ENCODE peak calls at places on chromosomes 16 and 17, in five cellular contexts. One of them, this sample, is unnamed.

GRCh38 chr17:55384833-55385232 is 36.8 kb downstream of the MMD start:
- DNase-seq in mucosa of descending colon: no peak
- DNase-seq in mammary epithelial cell: no peak
- DNase-seq in adipocyte: no peak
- DNase-seq in fibroblast of lung: no peak
- DNase-seq in this sample: no peak

GRCh38 chr17:77487677-77488530 is 347.1 kb downstream of the SEC14L1 start:
- DNase-seq in mucosa of descending colon: peak; percentile 34
- DNase-seq in fibroblast of lung: no peak
- DNase-seq in mammary epithelial cell: no peak
- DNase-seq in adipocyte: no peak
- DNase-seq in this sample: no peak

GRCh38 chr16:24838554-24839266 is 7.1 kb upstream of the SLC5A11 start:
- DNase-seq in adipocyte: peak; percentile 65
- DNase-seq in mucosa of descending colon: no peak
- DNase-seq in fibroblast of lung: peak; percentile 63
- DNase-seq in mammary epithelial cell: peak; percentile 30
- DNase-seq in this sample: no peak

GRCh38 chr16:46658925-46659324 is 30.1 kb downstream of the VPS35 start:
- DNase-seq in adipocyte: no peak
- DNase-seq in mammary epithelial cell: no peak
- DNase-seq in mucosa of descending colon: no peak
- DNase-seq in fibroblast of lung: no peak
- DNase-seq in this sample: no peak

GRCh38 chr17:39763046-39763800 is 25.5 kb downstream of the GRB7 start:
- DNase-seq in mucosa of descending colon: no peak
- DNase-seq in fibroblast of lung: no peak
- DNase-seq in mammary epithelial cell: peak; percentile 24
- DNase-seq in adipocyte: no peak
- DNase-seq in this sample: no peak

GRCh38 chr17:82957469-82957795 is 117.6 kb upstream of the ZNF750 start:
- DNase-seq in fibroblast of lung: no peak
- DNase-seq in adipocyte: no peak
- DNase-seq in mucosa of descending colon: peak; percentile 33
- DNase-seq in mammary epithelial cell: no peak
- DNase-seq in this sample: no peak

GRCh38 chr17:82674656-82675475 is 23.6 kb downstream of the RAB40B start:
- DNase-seq in mammary epithelial cell: peak; percentile 8
- DNase-seq in mucosa of descending colon: peak; percentile 37
- DNase-seq in adipocyte: no peak
- DNase-seq in fibroblast of lung: no peak
- DNase-seq in this sample: no peak

GRCh38 chr17:31386542-31387075 is 4.9 kb upstream of the RAB11FIP4 start:
- DNase-seq in mammary epithelial cell: no peak
- DNase-seq in mucosa of descending colon: no peak
- DNase-seq in fibroblast of lung: no peak
- DNase-seq in adipocyte: no peak
- DNase-seq in this sample: no peak

GRCh38 chr16:68275611-68276191 is 11.4 kb downstream of the SLC7A6 start:
- DNase-seq in mammary epithelial cell: peak; percentile 87
- DNase-seq in mucosa of descending colon: no peak
- DNase-seq in fibroblast of lung: no peak
- DNase-seq in adipocyte: no peak
- DNase-seq in this sample: no peak

DNA sequence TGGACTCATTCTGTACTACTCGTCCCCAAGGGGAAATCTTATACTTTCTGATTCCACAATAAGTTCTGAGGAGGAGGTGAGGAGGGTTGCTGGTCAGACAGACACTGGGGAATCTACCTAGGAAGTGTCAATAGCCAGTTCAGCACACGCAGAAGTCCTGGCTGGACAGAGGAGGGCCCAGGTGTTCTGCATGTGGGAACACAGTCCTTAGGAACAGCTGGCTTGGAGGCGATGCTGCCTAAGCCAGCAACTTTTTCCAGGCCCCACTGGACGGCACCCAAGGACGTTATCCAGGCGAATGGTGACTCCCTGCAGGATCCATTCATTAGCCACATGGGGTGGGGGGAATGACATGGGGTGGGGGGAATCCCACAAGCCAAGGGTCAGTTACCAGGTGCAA is 29.9 kb upstream of the WFIKKN2 start:
- DNase-seq in fibroblast of lung: no peak
- DNase-seq in mucosa of descending colon: no peak
- DNase-seq in mammary epithelial cell: no peak
- DNase-seq in adipocyte: no peak
- DNase-seq in this sample: no peak
- H3K4me1 ChIP-seq in fibroblast of lung: no peaks in the 10 kb centered on the region
- H3K4me1 ChIP-seq in mucosa of descending colon: no peaks in the 10 kb centered on the region
- H3K4me1 ChIP-seq in mammary epithelial cell: peaks cover 4% of the 10 kb centered on the region
- H3K4me1 ChIP-seq in adipocyte: no peaks in the 10 kb centered on the region
- H3K4me1 ChIP-seq in this sample: no peaks in the 10 kb centered on the region

GRCh38 chr16:3816326-3816725 is 64.2 kb downstream of the CREBBP start:
- DNase-seq in fibroblast of lung: no peak
- DNase-seq in mucosa of descending colon: no peak
- DNase-seq in adipocyte: no peak
- DNase-seq in mammary epithelial cell: no peak
- DNase-seq in this sample: no peak

GRCh38 chr16:3822366-3823045 is 58.0 kb downstream of the CREBBP start:
- DNase-seq in fibroblast of lung: no peak
- DNase-seq in mammary epithelial cell: no peak
- DNase-seq in mucosa of descending colon: no peak
- DNase-seq in adipocyte: no peak
- DNase-seq in this sample: no peak

GRCh38 chr16:3819741-3820724 is 60.5 kb downstream of the CREBBP start:
- DNase-seq in adipocyte: peak; percentile 95
- DNase-seq in mammary epithelial cell: peak; percentile 86
- DNase-seq in mucosa of descending colon: no peak
- DNase-seq in fibroblast of lung: peak; percentile 97
- DNase-seq in this sample: no peak

GRCh38 chr16:3823427-3823826 is 57.1 kb downstream of the CREBBP start:
- DNase-seq in adipocyte: no peak
- DNase-seq in mucosa of descending colon: no peak
- DNase-seq in fibroblast of lung: no peak
- DNase-seq in mammary epithelial cell: no peak
- DNase-seq in this sample: no peak

DNA sequence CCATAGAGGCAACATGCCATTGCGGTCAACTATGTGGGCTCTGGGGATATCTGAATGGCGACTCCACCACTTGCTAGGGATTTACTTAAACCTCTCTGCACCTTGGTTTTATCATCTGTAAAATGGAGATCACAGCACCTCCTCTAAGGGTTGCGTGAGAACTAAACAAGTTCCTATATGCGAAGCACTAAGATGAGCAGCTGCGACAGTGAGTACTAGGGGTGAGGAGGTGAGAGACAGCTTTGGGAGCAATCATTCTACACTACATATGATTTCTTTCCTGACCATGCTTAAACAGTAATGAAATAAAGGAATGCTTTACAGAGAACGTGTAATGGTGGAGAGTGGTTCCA is 61.4 kb downstream of the CREBBP start:
- DNase-seq in mammary epithelial cell: no peak
- DNase-seq in adipocyte: no peak
- DNase-seq in fibroblast of lung: no peak
- DNase-seq in mucosa of descending colon: no peak
- DNase-seq in this sample: no peak
- H3K4me1 ChIP-seq in mammary epithelial cell: peaks cover 25% of the 10 kb centered on the region
- H3K4me1 ChIP-seq in adipocyte: peaks cover 53% of the 10 kb centered on the region
- H3K4me1 ChIP-seq in fibroblast of lung: peaks cover 17% of the 10 kb centered on the region
- H3K4me1 ChIP-seq in mucosa of descending colon: peaks cover 33% of the 10 kb centered on the region
- H3K4me1 ChIP-seq in this sample: peaks cover 56% of the 10 kb centered on the region

DNA sequence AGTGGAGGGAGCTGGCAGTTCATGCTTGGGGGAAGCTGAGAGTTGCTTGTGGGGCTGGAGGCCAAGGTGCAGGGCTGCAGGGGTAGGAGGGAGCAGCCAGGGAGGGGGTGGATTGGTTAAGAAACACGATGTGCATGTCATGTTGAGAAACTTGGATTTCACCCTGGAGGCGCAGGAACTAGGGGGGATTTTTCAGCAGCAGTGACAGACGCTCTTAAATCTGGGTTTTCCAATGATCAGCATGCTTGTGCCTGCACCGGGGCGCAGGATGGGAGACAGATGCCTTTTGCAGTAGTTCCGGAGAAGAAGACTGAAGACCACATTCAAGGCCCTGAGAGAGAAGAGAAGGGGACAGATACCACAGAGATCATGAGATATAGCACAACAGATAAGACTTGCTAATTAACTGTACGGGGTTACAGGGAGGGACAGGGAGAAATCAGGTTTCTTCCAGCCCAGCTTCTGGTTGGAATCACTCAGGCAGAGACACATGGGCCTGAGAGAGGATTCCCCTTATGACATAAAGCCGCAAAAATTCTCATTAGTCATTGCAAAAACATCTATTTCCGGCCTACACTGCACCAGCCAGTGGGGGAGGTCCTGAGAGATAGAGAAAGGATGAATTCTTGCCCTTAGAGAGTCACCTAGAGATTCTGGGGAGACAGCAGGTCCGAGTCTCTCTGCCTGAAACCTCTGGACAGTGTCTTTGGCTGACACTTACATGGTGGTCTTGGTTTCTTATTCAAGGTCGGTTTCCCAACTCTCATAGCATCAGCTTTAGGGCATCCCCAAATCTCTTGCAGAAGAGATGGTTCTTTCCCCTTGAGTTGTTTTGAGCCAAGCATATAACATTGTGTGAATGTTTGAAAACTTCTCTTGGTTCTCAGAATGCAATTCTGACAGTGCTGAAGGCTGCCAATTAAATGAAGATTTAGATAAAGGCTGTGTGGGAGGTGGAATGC is 27.1 kb downstream of the CDH13 start:
- DNase-seq in fibroblast of lung: peak; percentile 86
- DNase-seq in adipocyte: peak; percentile 83
- DNase-seq in mucosa of descending colon: peak; percentile 40
- DNase-seq in mammary epithelial cell: peak; percentile 89
- DNase-seq in this sample: no peak
- H3K4me1 ChIP-seq in fibroblast of lung: peaks cover 31% of the 10 kb centered on the region
- H3K4me1 ChIP-seq in adipocyte: peaks cover 31% of the 10 kb centered on the region
- H3K4me1 ChIP-seq in mucosa of descending colon: peaks cover 9% of the 10 kb centered on the region
- H3K4me1 ChIP-seq in mammary epithelial cell: peaks cover 75% of the 10 kb centered on the region
- H3K4me1 ChIP-seq in this sample: peaks cover 3% of the 10 kb centered on the region

GRCh38 chr16:85208643-85209520 is 96.6 kb upstream of the CIBAR2 start:
- DNase-seq in mammary epithelial cell: no peak
- DNase-seq in mucosa of descending colon: peak; percentile 38
- DNase-seq in fibroblast of lung: no peak
- DNase-seq in adipocyte: no peak
- DNase-seq in this sample: no peak
- H3K4me1 ChIP-seq in mammary epithelial cell: peaks cover 10% of the 10 kb centered on the region
- H3K4me1 ChIP-seq in mucosa of descending colon: no peaks in the 10 kb centered on the region
- H3K4me1 ChIP-seq in fibroblast of lung: peaks cover 47% of the 10 kb centered on the region
- H3K4me1 ChIP-seq in adipocyte: peaks cover 64% of the 10 kb centered on the region
- H3K4me1 ChIP-seq in this sample: peaks cover 27% of the 10 kb centered on the region

GRCh38 chr17:63675607-63676539 is 24.1 kb downstream of the LIMD2 start:
- DNase-seq in mammary epithelial cell: peak; percentile 80
- DNase-seq in adipocyte: peak; percentile 91
- DNase-seq in fibroblast of lung: peak; percentile 90
- DNase-seq in mucosa of descending colon: peak; percentile 86
- DNase-seq in this sample: peak; percentile 83
- H3K4me1 ChIP-seq in mammary epithelial cell: peaks cover 13% of the 10 kb centered on the region
- H3K4me1 ChIP-seq in adipocyte: peaks cover 21% of the 10 kb centered on the region
- H3K4me1 ChIP-seq in fibroblast of lung: peaks cover 9% of the 10 kb centered on the region
- H3K4me1 ChIP-seq in mucosa of descending colon: peaks cover 22% of the 10 kb centered on the region
- H3K4me1 ChIP-seq in this sample: peaks cover 47% of the 10 kb centered on the region

GRCh38 chr17:44774271-44775135 is 15.7 kb downstream of the ADAM11 start:
- DNase-seq in mucosa of descending colon: peak; percentile 87
- DNase-seq in fibroblast of lung: peak; percentile 63
- DNase-seq in adipocyte: peak; percentile 95
- DNase-seq in mammary epithelial cell: peak; percentile 73
- DNase-seq in this sample: peak; percentile 94

GRCh38 chr17:44770526-44770925 is 11.7 kb downstream of the ADAM11 start:
- DNase-seq in adipocyte: no peak
- DNase-seq in mucosa of descending colon: no peak
- DNase-seq in mammary epithelial cell: no peak
- DNase-seq in fibroblast of lung: no peak
- DNase-seq in this sample: no peak

GRCh38 chr17:44772308-44773024 is 13.7 kb downstream of the ADAM11 start:
- DNase-seq in fibroblast of lung: no peak
- DNase-seq in mammary epithelial cell: no peak
- DNase-seq in adipocyte: no peak
- DNase-seq in mucosa of descending colon: no peak
- DNase-seq in this sample: no peak

GRCh38 chr17:44775136-44775837 is 16.5 kb downstream of the ADAM11 start:
- DNase-seq in fibroblast of lung: peak; percentile 96
- DNase-seq in adipocyte: peak; percentile 98
- DNase-seq in mucosa of descending colon: peak; percentile 98
- DNase-seq in mammary epithelial cell: peak; percentile 98
- DNase-seq in this sample: no peak

DNA sequence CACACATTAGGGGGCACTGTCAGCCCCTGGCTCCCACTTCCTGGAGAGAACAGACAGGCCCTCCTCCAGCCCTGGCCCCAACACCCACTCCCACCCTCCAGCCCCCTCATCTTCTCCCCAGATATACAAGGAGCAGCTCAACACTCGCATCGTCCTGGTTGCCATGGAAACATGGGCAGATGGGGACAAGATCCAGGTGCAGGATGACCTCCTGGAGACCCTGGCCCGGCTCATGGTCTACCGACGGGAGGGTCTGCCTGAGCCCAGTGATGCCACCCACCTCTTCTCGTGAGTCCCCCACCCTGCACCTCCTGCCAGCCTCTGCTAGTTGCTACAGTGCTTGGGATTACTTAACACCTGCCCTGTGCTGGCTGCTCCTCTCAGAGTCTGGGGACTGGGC is 14.4 kb downstream of the ADAM11 start:
- DNase-seq in mammary epithelial cell: no peak
- DNase-seq in fibroblast of lung: no peak
- DNase-seq in adipocyte: no peak
- DNase-seq in mucosa of descending colon: no peak
- DNase-seq in this sample: no peak
- H3K4me1 ChIP-seq in mammary epithelial cell: peaks cover 17% of the 10 kb centered on the region
- H3K4me1 ChIP-seq in fibroblast of lung: peaks cover 4% of the 10 kb centered on the region
- H3K4me1 ChIP-seq in adipocyte: peaks cover 9% of the 10 kb centered on the region
- H3K4me1 ChIP-seq in mucosa of descending colon: peaks cover 14% of the 10 kb centered on the region
- H3K4me1 ChIP-seq in this sample: peaks cover 6% of the 10 kb centered on the region

DNA sequence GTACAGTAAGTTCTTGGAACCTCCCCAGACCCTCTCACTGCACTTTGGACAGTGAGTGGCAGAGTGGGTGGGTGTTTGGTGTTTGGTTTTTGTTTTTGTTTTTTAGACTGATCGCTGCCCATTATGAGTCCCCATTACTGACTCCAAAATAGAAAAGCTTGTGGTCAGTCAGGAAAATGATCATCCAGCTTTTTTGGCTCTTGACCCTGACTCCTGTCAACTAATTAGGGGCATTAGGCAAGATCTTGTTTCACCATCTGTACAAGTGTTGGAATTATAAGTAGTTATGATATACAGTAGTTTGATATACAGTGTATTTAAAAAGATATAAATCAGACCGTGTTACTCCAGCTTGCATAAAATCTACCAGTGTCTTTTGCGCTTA is 6.3 kb downstream of the LYRM1 start:
- DNase-seq in mammary epithelial cell: no peak
- DNase-seq in adipocyte: no peak
- DNase-seq in fibroblast of lung: peak; percentile 70
- DNase-seq in mucosa of descending colon: no peak
- DNase-seq in this sample: no peak
- H3K4me1 ChIP-seq in mammary epithelial cell: peaks cover 74% of the 10 kb centered on the region
- H3K4me1 ChIP-seq in adipocyte: peaks cover 89% of the 10 kb centered on the region
- H3K4me1 ChIP-seq in fibroblast of lung: peaks cover 59% of the 10 kb centered on the region
- H3K4me1 ChIP-seq in mucosa of descending colon: peaks cover 21% of the 10 kb centered on the region
- H3K4me1 ChIP-seq in this sample: peaks cover 79% of the 10 kb centered on the region

This sample was measured in upper lobe of right lung.